ENCODE peak calls at places on chromosomes 13 and 19, in five cellular contexts. J, C, U, L and R are unnamed samples.

GRCh38 chr19:13428352-13428751 is 77.9 kb downstream of the CACNA1A start:
- DNase-seq in J (peak; percentile 56), U (no peak), C (peak; percentile 15), L (peak; percentile 18), R (peak; percentile 4)

GRCh38 chr13:39105110-39105509 is 66.9 kb downstream of the NHLRC3 start:
- DNase-seq in L (no peak), J (no peak), C (peak; percentile 2), U (peak; percentile 20), R (peak; percentile 71)

GRCh38 chr13:95155093-95155492 is 146.2 kb downstream of the ABCC4 start:
- DNase-seq in C (peak; percentile 11), U (no peak), J (peak; percentile 16), L (no peak), R (no peak)

GRCh38 chr19:55226273-55226672 is 2.3 kb downstream of the TMEM86B start:
- DNase-seq in L (no peak), J (no peak), C (no peak), U (no peak), R (no peak)

GRCh38 chr13:44605275-44605674 is 29.1 kb upstream of the TSC22D1 start:
- DNase-seq in C (peak; percentile 4), L (no peak), J (no peak), U (no peak), R (no peak)

GRCh38 chr19:33286899-33287298 is 15.4 kb downstream of the CEBPA start:
- DNase-seq in C (no peak), U (no peak), J (no peak), L (no peak), R (no peak)

GRCh38 chr19:40090256-40091204 is at the start of gene ZNF780A:
- DNase-seq in C (peak; percentile 69), J (peak; percentile 72), L (peak; percentile 76), U (peak; percentile 56), R (peak; percentile 82)

GRCh38 chr13:77522444-77522843 is 13.1 kb upstream of the SCEL start:
- DNase-seq in L (no peak), U (no peak), J (no peak), C (no peak), R (no peak)

GRCh38 chr13:44266305-44266704 is 107.3 kb upstream of the SERP2 start:
- DNase-seq in U (no peak), L (no peak), C (no peak), J (no peak), R (no peak)

GRCh38 chr13:51331354-51331861 is 8.1 kb upstream of the SERPINE3 start:
- DNase-seq in J (no peak), L (no peak), C (no peak), U (no peak), R (peak; percentile 61)

GRCh38 chr19:1251233-1251502 is 2.8 kb downstream of the MIDN start:
- DNase-seq in C (peak; percentile 78), L (peak; percentile 78), J (peak; percentile 83), U (no peak), R (peak; percentile 73)

GRCh38 chr13:104586010-104586746 is 1520.0 kb upstream of the SLC10A2 start:
- DNase-seq in L (peak; percentile 25), U (no peak), J (peak; percentile 64), C (no peak), R (peak; percentile 64)

GRCh38 chr13:65940720-65941119 is 1289.4 kb downstream of the PCDH9 start:
- DNase-seq in U (peak; percentile 92), L (no peak), C (no peak), J (no peak), R (no peak)

GRCh38 chr19:54302252-54302651 is 10.7 kb downstream of the LILRA5 start:
- DNase-seq in J (no peak), C (no peak), U (no peak), L (no peak), R (no peak)

GRCh38 chr13:46184277-46184699 is 2.3 kb upstream of the LCP1 start:
- DNase-seq in L (peak; percentile 19), U (no peak), J (peak; percentile 52), C (peak; percentile 2), R (no peak)

GRCh38 chr19:16901491-16902175 is 12.8 kb downstream of the F2RL3 start:
- DNase-seq in L (no peak), U (no peak), C (no peak), J (no peak), R (no peak)

GRCh38 chr19:11164879-11165406 is 9.4 kb upstream of the SPC24 start:
- DNase-seq in C (peak; percentile 90), U (no peak), L (no peak), J (no peak), R (no peak)

GRCh38 chr19:47028372-47028672 is 8.7 kb downstream of the NPAS1 start:
- DNase-seq in C (no peak), U (no peak), J (no peak), L (no peak), R (no peak)

GRCh38 chr13:32403108-32403507 is 24.8 kb downstream of the N4BP2L1 start:
- DNase-seq in L (no peak), J (no peak), U (no peak), C (no peak), R (no peak)

GRCh38 chr13:59746291-59746962 is 417.3 kb downstream of the DIAPH3 start:
- DNase-seq in U (no peak), L (peak; percentile 70), J (peak; percentile 81), C (peak; percentile 77), R (no peak)

GRCh38 chr13:98992355-98992754 is 14.5 kb upstream of the DOCK9 start:
- DNase-seq in C (no peak), J (peak; percentile 67), L (no peak), U (no peak), R (no peak)

GRCh38 chr19:40809358-40810086 is 10.5 kb downstream of the EGLN2 start:
- DNase-seq in U (no peak), J (no peak), L (no peak), C (no peak), R (no peak)

GRCh38 chr13:40433577-40433976 is 232.9 kb downstream of the FOXO1 start:
- DNase-seq in J (peak; percentile 27), U (no peak), L (no peak), C (no peak), R (no peak)

GRCh38 chr19:8386990-8387389 is 3.2 kb upstream of the RAB11B start:
- DNase-seq in U (no peak), J (no peak), C (no peak), L (no peak), R (no peak)